ENCODE peak calls at places on chromosomes 1 and 21, in four cellular contexts. F is OCI-LY7, L is astrocyte, K is fibroblast of lung. E is an unnamed sample.
A peak's percentile ranks its signal among the peaks of the same experiment; 100 is the strongest.

GRCh38 chr21:44509539-44509938 is 30.5 kb downstream of the KRTAP10-1 start:
- DNase-seq in F (peak; percentile 11), L (no peak), K (no peak), E (no peak)

GRCh38 chr1:115056395-115056798 is 26.8 kb downstream of the TSHB start:
- DNase-seq in F (no peak), L (peak; percentile 84), K (peak; percentile 17), E (no peak)

GRCh38 chr1:115893545-115893944 is 52.6 kb upstream of the NHLH2 start:
- DNase-seq in F (no peak), L (no peak), K (no peak), E (no peak)

GRCh38 chr1:5707566-5708178 is 284.6 kb downstream of the NPHP4 start:
- DNase-seq in F (no peak), L (no peak), K (no peak), E (no peak)

GRCh38 chr1:31152181-31152768 is 86.8 kb upstream of the PUM1 start:
- DNase-seq in F (peak; percentile 33), L (peak; percentile 45), K (peak; percentile 97), E (no peak)

GRCh38 chr1:10793129-10793651 is 3.3 kb downstream of the CASZ1 start:
- DNase-seq in F (no peak), L (peak; percentile 15), K (peak; percentile 29), E (no peak)

GRCh38 chr1:12037486-12038355 is 18.4 kb downstream of the MIIP start:
- DNase-seq in F (no peak), L (no peak), K (no peak), E (no peak)

GRCh38 chr1:20035114-20035513 is 34.9 kb upstream of the PLA2G5 start:
- DNase-seq in F (no peak), L (no peak), K (no peak), E (no peak)

GRCh38 chr1:156794506-156795373 is 21.9 kb downstream of the SH2D2A start:
- DNase-seq in F (no peak), L (no peak), K (no peak), E (no peak)

GRCh38 chr1:2373551-2374259 is 17.6 kb downstream of the MORN1 start:
- DNase-seq in F (no peak), L (no peak), K (no peak), E (peak; percentile 12)

GRCh38 chr1:205396972-205397616 is 24.8 kb downstream of the LEMD1 start:
- DNase-seq in F (peak; percentile 79), L (no peak), K (peak; percentile 49), E (no peak)

GRCh38 chr1:205258313-205259176 is 30.8 kb downstream of the TMCC2 start:
- DNase-seq in F (no peak), L (peak; percentile 60), K (peak; percentile 26), E (no peak)

GRCh38 chr1:232992227-232992626 is 41.8 kb downstream of the NTPCR start:
- DNase-seq in F (no peak), L (no peak), K (no peak), E (no peak)

GRCh38 chr1:66370462-66370907 is 163.5 kb upstream of the SGIP1 start:
- DNase-seq in F (no peak), L (no peak), K (no peak), E (no peak)

GRCh38 chr1:172719694-172720138 is 60.8 kb downstream of the FASLG start:
- DNase-seq in F (peak; percentile 53), L (peak; percentile 29), K (peak; percentile 72), E (no peak)

GRCh38 chr1:119676571-119677206 is 28.6 kb upstream of the ZNF697 start:
- DNase-seq in F (no peak), L (no peak), K (peak; percentile 35), E (no peak)

GRCh38 chr1:184563308-184563707 is 176.5 kb downstream of the C1orf21 start:
- DNase-seq in F (no peak), L (no peak), K (peak; percentile 67), E (no peak)

GRCh38 chr1:158035976-158036583 is 42.6 kb downstream of the KIRREL1 start:
- DNase-seq in F (peak; percentile 30), L (no peak), K (peak; percentile 80), E (no peak)

GRCh38 chr1:25685938-25686665 is 69.5 kb downstream of the MAN1C1 start:
- DNase-seq in F (no peak), L (no peak), K (peak; percentile 54), E (no peak)

GRCh38 chr1:25690396-25690956 is 73.9 kb downstream of the MAN1C1 start:
- DNase-seq in F (no peak), L (no peak), K (no peak), E (no peak)

GRCh38 chr1:25687221-25688017 is 70.8 kb downstream of the MAN1C1 start:
- DNase-seq in F (no peak), L (no peak), K (no peak), E (no peak)

GRCh38 chr1:25689686-25690381 is 73.2 kb downstream of the MAN1C1 start:
- DNase-seq in F (no peak), L (no peak), K (no peak), E (no peak)

GRCh38 chr1:25688390-25689119 is 72.0 kb downstream of the MAN1C1 start:
- DNase-seq in F (no peak), L (no peak), K (peak; percentile 49), E (no peak)
- TF ChIP-seq CTCF in F (no peak), L (no peak), K (no peak), E (no peak)

DNA sequence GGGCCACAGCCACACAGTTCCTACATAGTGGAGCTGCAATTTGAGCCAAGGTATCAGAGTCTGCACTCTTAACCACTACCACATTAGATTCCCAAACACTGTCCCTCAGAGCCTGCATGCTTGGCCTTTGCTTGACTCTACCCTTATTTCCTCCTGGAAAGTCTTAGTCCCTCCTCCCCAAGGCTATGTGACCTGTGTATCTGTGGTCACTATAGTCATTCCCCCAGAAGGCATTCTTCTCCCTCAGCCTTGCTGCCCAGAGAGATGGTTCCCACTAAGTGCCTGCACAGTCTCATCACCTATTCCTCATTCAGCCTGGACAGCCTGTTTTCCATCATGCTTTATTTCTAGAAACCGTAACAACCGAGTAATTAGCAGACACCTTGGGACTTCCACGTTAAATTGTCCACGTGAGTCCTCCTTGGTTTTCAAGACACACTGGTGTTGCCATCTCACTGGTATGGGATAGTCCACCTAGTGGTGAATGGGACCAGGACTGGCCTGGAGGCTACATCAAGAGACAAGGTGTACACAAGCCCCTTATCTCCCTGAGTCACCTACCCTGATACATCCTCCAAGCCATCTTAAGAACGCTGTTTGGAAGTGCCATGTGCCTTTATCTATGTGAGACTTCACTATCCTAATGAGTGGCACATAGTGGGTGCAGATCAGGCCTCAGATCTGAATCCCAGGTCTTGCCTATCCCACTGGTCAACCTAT is 3.8 kb upstream of the ZNF648 start:
- DNase-seq in F (no peak), L (no peak), K (no peak), E (no peak)
- TF ChIP-seq CTCF in F (no peak), L (no peak), K (no peak), E (no peak)

DNA sequence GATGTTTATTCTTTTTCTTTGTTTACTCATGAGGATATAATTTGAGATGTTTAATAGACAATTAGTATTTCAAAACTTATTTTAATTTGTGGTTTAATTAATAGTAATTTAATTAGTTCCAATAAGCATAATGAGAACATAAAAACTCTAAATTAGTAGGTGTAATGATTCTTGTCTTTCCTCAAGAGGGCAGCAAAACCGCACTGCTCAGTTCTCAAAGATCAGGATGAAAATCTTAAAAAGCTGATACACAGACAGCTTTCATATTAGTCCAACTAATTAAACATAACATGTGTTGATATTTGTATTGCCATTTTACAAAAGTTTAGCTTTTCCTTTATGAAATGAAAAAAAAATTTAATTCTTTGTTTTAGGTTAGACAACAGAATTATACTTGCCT is 106.7 kb upstream of the C21orf91 start:
- DNase-seq in F (peak; percentile 21), L (no peak), K (peak; percentile 48), E (no peak)
- TF ChIP-seq CTCF in F (peak; percentile 77), L (peak; percentile 40), K (peak; percentile 49), E (no peak)

GRCh38 chr1:68594851-68595250 is 98.0 kb upstream of the DEPDC1 start:
- DNase-seq in F (no peak), L (no peak), K (peak; percentile 38), E (no peak)

DNA sequence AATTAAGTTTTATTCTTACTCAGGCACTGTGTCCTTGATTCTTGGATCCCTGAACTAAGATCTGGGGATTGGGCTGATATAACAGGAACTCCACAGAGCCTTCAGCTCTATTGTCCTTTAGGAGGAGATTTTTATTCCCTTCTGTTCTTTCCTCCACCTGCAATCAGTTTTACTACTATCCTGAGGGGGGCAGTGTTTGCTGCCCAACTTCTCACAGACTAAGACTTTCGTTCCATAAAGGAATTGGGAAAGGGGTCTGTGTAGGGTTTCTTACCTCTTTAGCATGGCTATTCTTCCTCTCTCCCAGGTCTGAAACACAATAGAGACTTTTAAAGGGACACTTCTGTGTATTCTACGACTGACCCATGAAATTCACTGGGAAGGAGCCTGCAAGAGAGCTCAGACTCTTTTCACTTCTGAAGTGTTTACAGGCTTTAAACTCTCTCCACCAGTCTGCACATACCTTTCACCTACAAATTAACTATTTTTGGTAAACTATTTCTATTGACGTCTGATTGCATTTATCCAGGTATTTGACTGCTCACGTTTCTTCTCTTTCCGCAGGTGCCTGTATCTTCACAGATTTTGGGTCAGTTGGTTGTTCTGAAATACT is 103.3 kb upstream of the DEPDC1 start:
- DNase-seq in F (peak; percentile 7), L (no peak), K (peak; percentile 36), E (no peak)
- TF ChIP-seq CTCF in F (peak; percentile 76), L (peak; percentile 67), K (peak; percentile 53), E (no peak)

DNA sequence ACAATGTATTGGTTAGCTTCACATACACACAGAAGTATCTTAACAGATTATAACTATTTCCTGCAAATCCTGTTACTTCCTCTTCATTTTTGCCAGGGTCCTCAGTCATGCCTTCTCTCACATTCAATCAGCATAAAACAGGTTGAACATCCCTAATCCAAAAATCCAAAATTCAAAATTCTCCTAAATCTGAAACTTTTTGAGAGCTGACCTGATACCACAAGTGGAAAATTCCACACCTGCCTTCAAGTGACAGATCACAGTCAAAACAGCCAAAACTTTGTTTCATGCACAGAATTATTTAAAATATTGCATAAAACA is 62.9 kb upstream of the FBXO28 start:
- DNase-seq in F (no peak), L (no peak), K (no peak), E (no peak)
- TF ChIP-seq CTCF in F (peak; percentile 44), L (no peak), K (no peak), E (no peak)

GRCh38 chr1:208243522-208243850 is 698 bp downstream of the PLXNA2 start:
- DNase-seq in F (no peak), L (peak; percentile 18), K (no peak), E (peak; percentile 34)

GRCh38 chr1:208242829-208243521 is 1.2 kb downstream of the PLXNA2 start:
- DNase-seq in F (no peak), L (peak; percentile 21), K (peak; percentile 29), E (no peak)

GRCh38 chr1:208244584-208244916 is 366 bp upstream of the PLXNA2 start:
- DNase-seq in F (no peak), L (no peak), K (no peak), E (no peak)

GRCh38 chr1:208243851-208244583 is at the start of gene PLXNA2:
- DNase-seq in F (peak; percentile 67), L (peak; percentile 58), K (peak; percentile 60), E (peak; percentile 65)

GRCh38 chr1:208245185-208245705 is 1.1 kb upstream of the PLXNA2 start:
- DNase-seq in F (peak; percentile 82), L (peak; percentile 84), K (peak; percentile 95), E (peak; percentile 45)
- TF ChIP-seq CTCF in F (peak; percentile 89), L (peak; percentile 77), K (peak; percentile 79), E (no peak)

GRCh38 chr1:110787328-110788071 is 85.4 kb upstream of the CD53 start:
- DNase-seq in F (peak; percentile 82), L (no peak), K (no peak), E (peak; percentile 49)
- TF ChIP-seq CTCF in F (peak; percentile 37), L (no peak), K (no peak), E (no peak)